ENCODE peak calls at places on chromosome 20, in eight cellular contexts. A is Panc1, P is stomach, T is SK-N-SH, R is spleen, D is HCT116, K is HepG2, S is sigmoid colon. Y is an unnamed sample.

GRCh38 chr20:17504326-17504897 is 26.8 kb downstream of the BFSP1 start:
- DNase-seq in P (no peak), K (no peak), R (peak), D (no peak), S (peak), A (no peak), T (peak), Y (no peak)

GRCh38 chr20:18428490-18429173 is 38.2 kb downstream of the DZANK1 start:
- DNase-seq in R (no peak), D (no peak), K (peak), S (no peak), T (no peak), P (peak), A (no peak), Y (peak)

GRCh38 chr20:41029150-41029872 is 689 bp downstream of the TOP1 start:
- DNase-seq in R (peak), T (peak), A (no peak), K (no peak), P (no peak), S (peak), D (no peak), Y (peak)

GRCh38 chr20:36491901-36492617 is 49.3 kb upstream of the MYL9 start:
- DNase-seq in K (no peak), T (no peak), P (no peak), A (no peak), D (no peak), R (peak), S (no peak), Y (peak)

GRCh38 chr20:8305449-8305978 is 173.4 kb downstream of the PLCB1 start:
- DNase-seq in S (no peak), T (peak), K (peak), A (no peak), R (peak), P (peak), D (peak), Y (peak)

GRCh38 chr20:3364323-3365013 is 43.0 kb downstream of the DNAAF9 start:
- DNase-seq in P (no peak), D (no peak), A (no peak), R (no peak), S (no peak), K (no peak), T (no peak), Y (no peak)

GRCh38 chr20:12965880-12966270 is 42.9 kb upstream of the SPTLC3 start:
- DNase-seq in R (no peak), K (no peak), T (no peak), S (no peak), A (no peak), D (no peak), P (no peak), Y (no peak)

GRCh38 chr20:53253668-53254067 is 281.5 kb downstream of the TSHZ2 start:
- DNase-seq in R (no peak), T (no peak), D (no peak), A (no peak), S (no peak), K (no peak), P (no peak), Y (no peak)

GRCh38 chr20:41308290-41308691 is 9.2 kb downstream of the ZHX3 start:
- DNase-seq in K (peak), A (no peak), T (no peak), S (no peak), R (no peak), P (no peak), D (no peak), Y (no peak)

GRCh38 chr20:56430471-56430870 is 18.4 kb downstream of the CASS4 start:
- DNase-seq in S (no peak), D (no peak), P (no peak), A (no peak), T (no peak), R (no peak), K (no peak), Y (no peak)

GRCh38 chr20:25032478-25033183 is 25.3 kb downstream of the ACSS1 start:
- DNase-seq in T (no peak), D (no peak), P (peak), S (peak), R (peak), A (no peak), K (peak), Y (peak)

GRCh38 chr20:16740365-16741072 is 7.6 kb upstream of the OTOR start:
- DNase-seq in R (no peak), A (no peak), P (no peak), D (no peak), T (no peak), K (no peak), S (no peak), Y (no peak)

GRCh38 chr20:10549511-10549910 is 114.4 kb downstream of the SLX4IP start:
- DNase-seq in D (no peak), S (no peak), P (peak), K (no peak), R (no peak), T (no peak), A (no peak), Y (no peak)

GRCh38 chr20:32605167-32605656 is 20.1 kb upstream of the NOL4L start:
- DNase-seq in S (no peak), A (no peak), P (no peak), D (no peak), T (no peak), R (no peak), K (no peak), Y (peak)

GRCh38 chr20:34037121-34037520 is 43.4 kb downstream of the RALY start:
- DNase-seq in P (peak), T (no peak), R (peak), A (no peak), D (no peak), S (no peak), K (no peak), Y (no peak)

GRCh38 chr20:15060265-15061060 is 723.1 kb upstream of the FLRT3 start:
- DNase-seq in R (no peak), K (peak), D (no peak), T (no peak), P (no peak), A (no peak), S (no peak), Y (no peak)

GRCh38 chr20:48106428-48106827 is 321.1 kb upstream of the SULF2 start:
- DNase-seq in S (no peak), P (no peak), K (no peak), T (no peak), D (no peak), R (no peak), A (no peak), Y (no peak)

GRCh38 chr20:61500791-61501321 is 248.8 kb downstream of the CDH4 start:
- DNase-seq in D (no peak), T (peak), A (no peak), K (no peak), S (no peak), R (no peak), P (no peak), Y (no peak)

GRCh38 chr20:32667030-32667429 is 6.7 kb downstream of the C20orf203 start:
- DNase-seq in D (no peak), A (no peak), T (no peak), P (no peak), K (no peak), S (no peak), R (no peak), Y (no peak)

GRCh38 chr20:54168961-54169862 is 4.6 kb downstream of the CYP24A1 start:
- DNase-seq in R (no peak), D (peak), T (no peak), K (peak), P (no peak), A (no peak), S (no peak), Y (no peak)

GRCh38 chr20:35353646-35354045 is 58.1 kb downstream of the UQCC1 start:
- DNase-seq in K (no peak), A (no peak), T (no peak), D (no peak), P (no peak), S (no peak), R (no peak), Y (no peak)

GRCh38 chr20:34583524-34583923 is 25.0 kb downstream of the MAP1LC3A start:
- DNase-seq in R (no peak), P (no peak), S (no peak), D (no peak), A (no peak), T (no peak), K (no peak), Y (peak)

GRCh38 chr20:12047838-12048432 is 130.2 kb downstream of the BTBD3 start:
- DNase-seq in R (no peak), D (no peak), T (no peak), S (no peak), K (no peak), P (no peak), A (no peak), Y (no peak)

GRCh38 chr20:58892126-58892931 is 39.8 kb downstream of the GNAS start:
- DNase-seq in A (peak), S (peak), K (peak), D (no peak), P (peak), T (peak), R (peak), Y (peak)
- TF ChIP-seq POLR2AphosphoS5 in A (no peak), S (no peak), K (peak), D (peak), P (no peak), T (no peak), R (peak), Y (peak)

GRCh38 chr20:57897156-57897874 is 187.5 kb upstream of the PMEPA1 start:
- DNase-seq in K (no peak), D (no peak), T (no peak), R (peak), S (peak), A (no peak), P (no peak), Y (peak)
- TF ChIP-seq POLR2AphosphoS5 in K (no peak), D (no peak), T (no peak), R (no peak), S (no peak), A (no peak), P (no peak), Y (no peak)

DNA sequence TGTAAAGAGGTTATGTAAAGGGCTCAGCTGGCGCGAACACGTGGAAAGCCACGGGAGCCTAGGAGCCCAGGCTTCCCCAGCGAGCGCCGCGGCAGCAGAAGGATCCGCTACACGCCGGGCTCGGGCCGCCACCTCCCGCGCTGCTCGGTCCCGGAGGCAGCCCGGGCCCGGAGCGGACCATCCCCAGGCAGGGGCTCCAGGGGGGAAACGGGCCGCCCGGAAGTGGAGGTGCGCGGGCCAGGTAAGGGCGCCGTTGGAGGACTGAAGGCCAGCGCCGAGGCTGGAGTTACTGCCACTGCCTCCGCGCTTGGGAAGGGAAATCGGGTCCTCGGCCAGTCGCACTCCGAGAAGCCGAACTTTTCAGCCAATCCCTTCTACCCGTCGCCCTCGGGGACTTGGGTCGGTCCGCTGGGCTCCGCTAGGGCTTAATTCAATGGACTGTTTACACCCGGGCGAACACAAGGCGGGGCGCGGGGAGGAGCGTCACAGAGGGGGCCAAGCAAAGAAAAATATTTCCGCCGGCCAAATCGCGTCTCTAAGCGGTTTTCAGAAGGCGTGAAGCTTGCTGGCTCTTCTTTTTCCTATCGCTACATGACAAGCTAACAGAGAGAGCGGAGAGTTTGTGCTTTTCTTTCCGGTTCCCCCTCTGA is 433 bp downstream of the STK35 start:
- DNase-seq in D (peak), A (peak), K (peak), S (peak), P (peak), T (peak), R (peak), Y (peak)
- TF ChIP-seq POLR2AphosphoS5 in D (peak), A (peak), K (peak), S (peak), P (peak), T (peak), R (peak), Y (peak)

DNA sequence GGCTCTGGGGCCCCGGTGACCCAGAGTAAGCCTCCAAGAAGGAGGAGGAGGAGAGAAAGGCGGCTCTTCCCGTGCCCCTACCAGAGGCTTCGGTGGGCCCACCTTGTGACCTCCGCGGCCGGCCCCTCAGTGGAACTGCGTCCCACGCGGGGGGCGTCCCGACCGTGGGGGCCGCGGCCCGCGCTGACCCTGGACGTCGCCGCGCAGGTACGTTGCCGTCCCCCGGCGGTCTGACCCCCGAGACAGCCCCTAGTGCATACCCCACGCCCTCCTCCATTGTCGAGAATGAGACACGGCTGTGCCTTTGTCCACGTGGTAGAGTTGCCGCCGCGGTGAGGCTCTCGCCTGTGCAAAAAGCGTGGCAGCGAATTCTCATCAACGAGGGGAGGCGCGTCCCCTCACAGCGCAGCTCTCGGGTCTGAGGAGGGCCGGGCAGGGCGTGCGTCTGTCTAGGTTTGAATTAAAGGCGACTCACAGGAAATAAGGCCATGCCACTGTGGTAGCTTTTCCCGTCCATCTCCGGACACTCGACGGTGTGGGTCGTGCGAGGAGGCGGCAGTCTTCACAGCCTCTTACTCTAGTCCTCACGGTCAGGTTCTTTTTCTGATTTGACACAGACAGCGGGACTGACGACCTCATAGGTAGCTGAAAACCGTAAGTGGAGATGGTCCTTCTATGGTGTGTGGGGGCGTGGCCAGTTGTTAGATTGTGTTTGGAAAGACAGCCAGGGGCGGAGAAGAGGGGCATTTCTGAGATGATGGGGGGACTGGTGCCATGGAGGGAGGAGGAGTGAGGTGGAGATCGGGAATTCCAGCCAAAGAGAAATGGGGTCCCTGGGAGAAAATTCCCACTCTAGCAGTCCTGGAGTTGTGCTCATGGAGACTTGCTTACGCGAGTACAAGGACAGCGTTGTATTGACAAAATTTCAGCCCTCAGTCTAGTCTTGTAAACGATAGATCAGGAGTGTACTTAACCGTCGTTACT is 556 bp downstream of the NXT1 start:
- DNase-seq in K (peak), P (peak), S (peak), R (peak), T (peak), D (peak), A (no peak), Y (peak)
- TF ChIP-seq POLR2AphosphoS5 in K (peak), P (peak), S (peak), R (no peak), T (no peak), D (no peak), A (no peak), Y (no peak)

DNA sequence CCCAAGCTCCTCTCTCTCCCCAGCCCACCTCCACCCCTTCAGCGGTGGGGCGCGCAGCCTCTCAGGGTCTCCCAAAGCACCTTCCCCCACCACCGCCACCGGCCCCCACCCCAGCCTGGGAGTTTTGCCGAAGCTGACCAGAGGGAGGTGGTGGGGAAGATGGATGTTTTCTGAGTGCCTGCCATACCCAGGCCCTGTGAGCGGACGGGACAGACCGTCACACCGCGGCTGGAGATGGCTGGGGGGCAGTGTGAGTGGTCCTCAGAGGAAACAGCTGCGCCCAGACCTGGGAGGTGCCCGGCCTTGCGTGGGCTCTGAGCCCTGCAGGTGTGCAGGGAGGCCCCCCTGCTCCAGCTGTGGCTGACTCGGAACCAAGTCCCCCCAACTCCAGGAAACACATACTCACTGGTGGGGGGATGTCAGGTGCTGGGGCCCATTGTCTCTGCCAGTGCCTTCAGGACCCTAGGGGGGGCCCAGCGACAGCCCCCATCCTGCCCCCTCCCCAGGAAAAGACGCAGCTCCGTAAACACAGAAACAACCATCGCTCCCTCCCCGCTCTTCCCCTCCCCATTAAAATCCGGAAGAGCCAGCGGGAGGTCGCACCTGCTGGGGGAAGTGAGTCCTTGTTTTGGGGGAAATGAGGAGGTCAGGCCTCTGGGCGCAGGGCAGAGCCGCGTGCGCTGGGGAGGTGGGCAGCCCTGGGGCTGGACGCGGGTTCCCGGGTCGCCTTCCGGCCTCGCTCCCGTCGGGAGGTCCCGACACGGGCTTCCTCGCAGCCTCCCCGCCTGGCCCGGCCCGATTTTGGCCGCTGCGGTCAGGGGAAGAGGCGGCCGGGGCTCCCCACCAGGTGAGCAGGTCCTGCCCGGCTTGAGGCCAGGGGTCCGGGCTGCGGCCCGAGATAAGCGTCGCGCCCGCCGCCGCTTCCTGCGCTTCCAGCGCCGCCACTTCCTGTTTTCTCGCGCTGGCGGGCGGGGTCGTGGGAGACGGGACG is 6.1 kb downstream of the C20orf204 start:
- DNase-seq in K (no peak), A (no peak), P (no peak), S (no peak), R (peak), D (no peak), T (no peak), Y (no peak)
- TF ChIP-seq POLR2AphosphoS5 in K (peak), A (no peak), P (no peak), S (no peak), R (peak), D (no peak), T (no peak), Y (no peak)

DNA sequence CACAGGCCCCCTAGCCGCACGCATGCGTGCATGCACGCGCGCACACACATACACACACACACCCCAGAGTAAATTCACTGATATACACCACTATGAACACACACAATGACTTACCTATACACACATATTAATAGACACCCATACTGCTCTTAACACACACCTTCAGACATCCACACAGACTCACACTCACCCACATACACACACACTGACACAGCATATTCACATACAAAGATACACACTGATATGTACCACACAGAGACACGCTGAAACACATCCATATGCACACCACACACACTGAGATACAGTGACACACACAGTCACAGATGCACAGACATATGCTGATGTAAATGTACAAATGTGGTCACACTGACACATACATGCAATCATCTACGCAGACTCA is 5.6 kb downstream of the SGK2 start:
- DNase-seq in D (no peak), A (no peak), R (no peak), S (no peak), P (no peak), T (no peak), K (no peak), Y (no peak)
- TF ChIP-seq POLR2AphosphoS5 in D (no peak), A (no peak), R (no peak), S (no peak), P (no peak), T (no peak), K (no peak), Y (no peak)

GRCh38 chr20:4681441-4681840 is 40.3 kb upstream of the PRND start:
- DNase-seq in D (no peak), P (no peak), R (no peak), A (no peak), S (no peak), T (no peak), K (no peak), Y (no peak)
- TF ChIP-seq POLR2AphosphoS5 in D (no peak), P (no peak), R (no peak), A (no peak), S (no peak), T (no peak), K (no peak), Y (no peak)

GRCh38 chr20:31581391-31581790 is 23.7 kb upstream of the ID1 start:
- DNase-seq in A (no peak), R (no peak), P (no peak), D (no peak), T (no peak), K (no peak), S (no peak), Y (no peak)
- TF ChIP-seq POLR2AphosphoS5 in A (no peak), R (no peak), P (no peak), D (no peak), T (no peak), K (no peak), S (no peak), Y (no peak)

DNA sequence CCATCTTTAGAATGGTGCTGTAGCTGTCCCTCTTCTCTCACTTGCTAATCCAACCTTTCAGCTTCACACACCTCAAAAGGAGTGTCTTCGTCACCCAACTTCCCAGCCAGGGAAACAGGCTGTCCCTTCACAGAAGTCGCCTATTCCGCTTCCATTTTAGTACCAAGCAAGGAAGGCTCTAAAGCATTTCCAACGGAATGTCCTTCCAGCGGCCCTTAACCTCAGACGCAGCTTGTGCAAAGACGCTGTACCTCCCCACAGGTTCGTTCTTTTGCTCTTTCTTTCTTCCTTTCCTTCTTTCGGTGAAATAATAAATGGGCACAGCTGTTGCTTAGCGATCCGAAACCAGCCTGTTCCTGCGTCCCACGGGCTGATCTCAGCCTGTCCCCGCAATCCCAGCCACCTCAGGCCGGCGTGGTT is 1.5 kb downstream of the PTPRT start:
- DNase-seq in P (no peak), S (no peak), T (peak), R (no peak), D (no peak), K (no peak), A (no peak), Y (no peak)
- TF ChIP-seq POLR2AphosphoS5 in P (no peak), S (no peak), T (no peak), R (no peak), D (no peak), K (no peak), A (no peak), Y (no peak)

Y was measured in transverse colon.